ENCODE peak calls at places on chromosome 3, in ten cellular contexts. B is EL, F is epithelial cell of proximal tubule, Q is GM19239, K is cardiac muscle cell, J is SJSA1, H is NCI-H1105 treated with DMSO at 0.1 percent for 48 hours, M is NCI-H69, D is T-cell, Y is ovary. I is an unnamed sample.

GRCh38 chr3:76669305-76669704 is 370.6 kb upstream of the ROBO2 start:
- DNase-seq in B (no peak), F (no peak), Q (no peak), K (no peak), J (no peak), H (no peak), M (no peak), D (no peak), Y (no peak), I (no peak)

GRCh38 chr3:100891033-100891432 is 102.2 kb downstream of the ABI3BP start:
- DNase-seq in B (peak), F (no peak), Q (no peak), K (peak), J (no peak), H (no peak), M (no peak), D (no peak), Y (no peak), I (no peak)

GRCh38 chr3:11244131-11244677 is 28.0 kb upstream of the ATG7 start:
- DNase-seq in B (peak), F (no peak), Q (no peak), K (peak), J (peak), H (no peak), M (no peak), D (no peak), Y (no peak), I (no peak)

GRCh38 chr3:110180733-110181132 is 843.4 kb upstream of the DPPA4 start:
- DNase-seq in B (peak), F (no peak), Q (no peak), K (peak), J (no peak), H (no peak), M (no peak), D (no peak), Y (peak), I (no peak)

GRCh38 chr3:187102073-187102634 is 37.1 kb downstream of the RPL39L start:
- DNase-seq in B (no peak), F (no peak), Q (no peak), K (no peak), J (no peak), H (no peak), M (no peak), D (no peak), Y (no peak), I (no peak)

GRCh38 chr3:151264611-151265010 is 13.7 kb downstream of the P2RY14 start:
- DNase-seq in B (no peak), F (no peak), Q (no peak), K (no peak), J (peak), H (no peak), M (no peak), D (no peak), Y (no peak), I (no peak)

GRCh38 chr3:125624341-125624740 is 29.0 kb upstream of the OSBPL11 start:
- DNase-seq in B (peak), F (no peak), Q (no peak), K (peak), J (peak), H (no peak), M (no peak), D (no peak), Y (no peak), I (no peak)

GRCh38 chr3:171420667-171421066 is 39.5 kb downstream of the TNIK start:
- DNase-seq in B (no peak), F (no peak), Q (no peak), K (peak), J (no peak), H (no peak), M (no peak), D (no peak), Y (no peak), I (no peak)

GRCh38 chr3:66236281-66236680 is 15.5 kb downstream of the SLC25A26 start:
- DNase-seq in B (peak), F (no peak), Q (no peak), K (peak), J (no peak), H (no peak), M (peak), D (no peak), Y (no peak), I (no peak)

GRCh38 chr3:150216041-150216811 is 191.9 kb upstream of the TSC22D2 start:
- DNase-seq in B (peak), F (no peak), Q (no peak), K (peak), J (peak), H (peak), M (peak), D (no peak), Y (peak), I (peak)